ENCODE peak calls at places on chromosomes 12 and 14, in ten cellular contexts. O is testis, Z is adrenal gland, B is IMR-90, M is endothelial cell of umbilical vein, E is right lobe of liver, L is A549, P is transverse colon, Q is lower leg skin, S is Peyer's patch. X is an unnamed sample.

GRCh38 chr12:4216542-4216927 is 57.0 kb upstream of the CCND2 start:
- DNase-seq in O (no peak), Z (no peak), B (no peak), M (no peak), E (no peak), L (no peak), P (no peak), Q (no peak), S (no peak), X (no peak)

GRCh38 chr14:61615743-61616523 is 79.4 kb upstream of the HIF1A start:
- DNase-seq in O (no peak), Z (no peak), B (no peak), M (peak; percentile 77), E (no peak), L (no peak), P (no peak), Q (no peak), S (no peak), X (no peak)

GRCh38 chr12:34289431-34290190 is 267.3 kb downstream of the ALG10 start:
- DNase-seq in O (no peak), Z (no peak), B (no peak), M (no peak), E (peak; percentile 32), L (no peak), P (peak; percentile 1), Q (no peak), S (peak; percentile 3), X (no peak)

GRCh38 chr12:1115471-1116242 is 124.6 kb downstream of the ERC1 start:
- DNase-seq in O (no peak), Z (no peak), B (peak; percentile 81), M (peak; percentile 45), E (no peak), L (no peak), P (no peak), Q (no peak), S (no peak), X (peak; percentile 15)

GRCh38 chr14:67583711-67584644 is 16.1 kb downstream of the PIGH start:
- DNase-seq in O (peak; percentile 48), Z (no peak), B (peak; percentile 52), M (peak; percentile 53), E (no peak), L (peak; percentile 56), P (peak; percentile 41), Q (no peak), S (peak; percentile 30), X (peak; percentile 35)

GRCh38 chr12:114420553-114420952 is 14.6 kb upstream of the TBX5 start:
- DNase-seq in O (no peak), Z (no peak), B (no peak), M (no peak), E (no peak), L (no peak), P (no peak), Q (no peak), S (no peak), X (no peak)

GRCh38 chr12:51472984-51473383 is 48.4 kb downstream of the SLC4A8 start:
- DNase-seq in O (no peak), Z (no peak), B (no peak), M (no peak), E (no peak), L (no peak), P (no peak), Q (no peak), S (no peak), X (no peak)

GRCh38 chr12:6700646-6701051 is at the start of gene PIANP:
- DNase-seq in O (peak; percentile 48), Z (peak; percentile 24), B (peak; percentile 21), M (no peak), E (no peak), L (no peak), P (peak; percentile 48), Q (no peak), S (peak; percentile 31), X (no peak)

DNA sequence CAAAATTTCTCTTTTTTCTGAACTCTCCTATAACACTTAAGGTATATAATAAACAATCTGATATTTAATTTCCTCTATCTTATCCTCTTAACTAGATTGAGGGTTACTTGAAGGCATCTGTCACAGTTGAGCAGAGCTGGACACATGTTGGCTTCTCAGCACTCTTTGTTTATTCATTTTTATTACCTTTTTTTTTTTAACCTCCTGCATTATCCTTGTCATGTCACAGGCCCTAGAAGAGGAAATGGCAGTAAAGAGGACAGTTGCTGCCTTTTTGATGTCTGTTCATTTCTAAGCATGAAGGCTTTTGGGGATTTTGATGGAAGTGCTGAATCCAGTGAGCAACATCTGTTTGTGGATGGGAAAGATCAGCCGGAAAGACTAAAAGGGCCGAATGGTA is 32.5 kb upstream of the EVL start:
- DNase-seq in O (no peak), Z (no peak), B (no peak), M (no peak), E (no peak), L (no peak), P (no peak), Q (no peak), S (no peak), X (no peak)
- TF ChIP-seq POLR2A in O (no peak), Z (no peak), B (no peak), M (no peak), E (no peak), L (no peak), P (no peak), Q (no peak), S (no peak), X (no peak)

DNA sequence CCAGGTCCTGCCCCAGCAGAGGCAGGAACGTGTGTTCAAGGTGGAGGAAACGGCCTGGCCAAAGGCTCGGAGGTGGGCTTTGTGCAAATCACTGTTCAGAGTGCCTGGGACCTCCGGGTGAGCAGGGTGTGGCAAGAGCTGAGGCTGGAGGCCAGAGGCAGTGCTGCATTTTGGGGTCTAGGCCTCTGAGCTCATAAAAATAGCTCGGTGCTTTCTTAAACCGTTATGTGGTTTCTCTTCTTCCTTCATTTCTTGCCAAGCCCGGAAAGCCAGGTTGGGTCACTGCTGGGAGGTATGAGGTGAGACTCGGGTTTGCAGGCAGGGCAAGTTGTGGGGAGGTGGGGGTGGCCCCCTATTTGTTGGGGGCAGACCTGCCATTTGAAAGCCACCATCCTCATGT is 178.8 kb upstream of the MYL2 start:
- DNase-seq in O (no peak), Z (no peak), B (no peak), M (no peak), E (no peak), L (no peak), P (no peak), Q (no peak), S (no peak), X (no peak)
- TF ChIP-seq POLR2A in O (no peak), Z (no peak), B (no peak), M (no peak), E (no peak), L (no peak), P (no peak), Q (no peak), S (no peak), X (no peak)

GRCh38 chr12:108727868-108728735 is 3.2 kb downstream of the CORO1C start:
- DNase-seq in O (no peak), Z (no peak), B (no peak), M (no peak), E (no peak), L (no peak), P (no peak), Q (no peak), S (no peak), X (no peak)

GRCh38 chr12:108730337-108731104 is 797 bp downstream of the CORO1C start:
- DNase-seq in O (peak; percentile 64), Z (peak; percentile 71), B (peak; percentile 88), M (peak; percentile 79), E (peak; percentile 69), L (peak; percentile 73), P (peak; percentile 76), Q (peak; percentile 57), S (peak; percentile 86), X (peak; percentile 69)

GRCh38 chr12:108728820-108729611 is 2.3 kb downstream of the CORO1C start:
- DNase-seq in O (no peak), Z (no peak), B (peak; percentile 60), M (peak; percentile 32), E (no peak), L (no peak), P (no peak), Q (no peak), S (no peak), X (no peak)

GRCh38 chr12:108731105-108731865 is at the start of gene CORO1C:
- DNase-seq in O (peak; percentile 95), Z (peak; percentile 97), B (peak; percentile 93), M (peak; percentile 99), E (peak; percentile 99), L (peak; percentile 98), P (peak; percentile 99), Q (peak; percentile 96), S (peak; percentile 91), X (peak; percentile 83)

DNA sequence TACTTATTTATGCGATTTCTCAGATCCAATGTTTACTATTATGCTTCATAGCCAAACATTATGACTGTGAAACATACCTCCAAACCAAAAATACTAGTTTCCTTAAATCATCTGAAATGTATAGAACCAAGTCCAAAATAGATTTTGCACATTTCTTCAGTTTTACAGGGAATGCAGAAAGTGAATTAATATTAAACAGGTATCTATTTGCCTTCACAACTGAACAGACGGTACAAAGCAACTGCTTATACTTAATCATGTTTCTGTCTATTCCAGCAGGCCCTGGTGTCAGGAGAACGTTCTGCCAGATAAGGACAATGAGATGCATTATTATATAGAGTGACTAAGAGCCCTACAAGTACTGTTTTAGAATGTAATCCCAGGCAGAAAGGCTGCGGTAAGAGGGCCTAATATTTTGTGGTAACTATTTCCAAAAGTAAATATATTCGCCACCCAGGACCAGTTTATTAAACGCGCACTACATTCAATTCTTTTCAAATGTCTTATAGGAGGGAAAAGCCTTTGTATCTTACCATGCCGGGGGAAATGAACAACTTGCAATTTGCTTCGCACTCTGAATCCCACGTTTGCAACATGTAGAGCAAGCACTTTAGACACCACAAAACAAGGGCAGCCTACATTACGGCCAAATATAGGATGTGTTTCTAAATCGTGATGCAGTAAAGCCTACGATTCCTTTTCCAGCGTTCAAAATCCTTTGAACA is 1.5 kb downstream of the CORO1C start:
- DNase-seq in O (no peak), Z (no peak), B (no peak), M (peak; percentile 70), E (no peak), L (no peak), P (no peak), Q (no peak), S (no peak), X (peak; percentile 37)
- TF ChIP-seq POLR2A in O (no peak), Z (no peak), B (peak; percentile 53), M (no peak), E (no peak), L (no peak), P (no peak), Q (no peak), S (no peak), X (no peak)

GRCh38 chr12:56157201-56158028 is 744 bp upstream of the MYL6 start:
- DNase-seq in O (peak; percentile 79), Z (peak; percentile 72), B (peak; percentile 83), M (peak; percentile 90), E (peak; percentile 70), L (peak; percentile 87), P (peak; percentile 81), Q (peak; percentile 74), S (peak; percentile 71), X (peak; percentile 57)

GRCh38 chr12:56158029-56158925 is at the start of gene MYL6:
- DNase-seq in O (peak; percentile 100), Z (peak; percentile 98), B (peak; percentile 99), M (peak; percentile 96), E (peak; percentile 98), L (peak; percentile 99), P (peak; percentile 97), Q (peak; percentile 99), S (peak; percentile 99), X (peak; percentile 81)

GRCh38 chr12:56159482-56160105 is 1.4 kb downstream of the MYL6 start:
- DNase-seq in O (no peak), Z (no peak), B (no peak), M (peak; percentile 21), E (no peak), L (no peak), P (no peak), Q (no peak), S (no peak), X (no peak)

GRCh38 chr12:56160160-56160763 is 2.1 kb downstream of the MYL6 start:
- DNase-seq in O (no peak), Z (no peak), B (peak; percentile 35), M (peak; percentile 72), E (no peak), L (no peak), P (peak; percentile 63), Q (no peak), S (peak; percentile 59), X (no peak)

GRCh38 chr12:56158926-56159461 is 835 bp downstream of the MYL6 start:
- DNase-seq in O (peak; percentile 90), Z (peak; percentile 72), B (peak; percentile 58), M (peak; percentile 57), E (peak; percentile 69), L (peak; percentile 72), P (peak; percentile 89), Q (peak; percentile 88), S (peak; percentile 71), X (no peak)
- TF ChIP-seq POLR2A in O (peak; percentile 14), Z (peak; percentile 47), B (no peak), M (no peak), E (peak; percentile 24), L (peak; percentile 34), P (peak; percentile 84), Q (no peak), S (peak; percentile 61), X (no peak)

X was measured in H54.